ENCODE peak calls at places on chromosomes 1 and 21, in seven cellular contexts. R, J, P, O, V, U and G are unnamed samples.

GRCh38 chr21:41360072-41360821 is 1.6 kb upstream of the MX2 start:
- DNase-seq in U (peak; percentile 81), V (no peak), J (peak; percentile 51), O (peak; percentile 64), R (peak; percentile 79), P (no peak), G (peak; percentile 15)

GRCh38 chr1:171226757-171227370 is 21.4 kb upstream of the FMO1 start:
- DNase-seq in V (no peak), P (no peak), R (peak; percentile 55), U (no peak), J (peak; percentile 69), O (no peak), G (peak; percentile 90)

GRCh38 chr1:227789042-227789880 is 26.2 kb upstream of the PRSS38 start:
- DNase-seq in U (peak; percentile 43), P (no peak), R (no peak), V (no peak), J (no peak), O (peak; percentile 17), G (peak; percentile 20)

GRCh38 chr1:184792450-184792969 is 37.9 kb upstream of the EDEM3 start:
- DNase-seq in P (peak; percentile 83), R (peak; percentile 94), O (no peak), U (peak; percentile 81), J (peak; percentile 99), V (peak; percentile 29), G (peak; percentile 89)

GRCh38 chr1:36847761-36848160 is 186.6 kb downstream of the GRIK3 start:
- DNase-seq in J (no peak), P (no peak), U (no peak), V (no peak), O (no peak), R (no peak), G (no peak)

GRCh38 chr1:11461738-11462137 is 17.2 kb upstream of the DISP3 start:
- DNase-seq in V (no peak), U (no peak), O (no peak), P (no peak), R (no peak), J (no peak), G (no peak)

GRCh38 chr1:163055005-163055404 is 14.2 kb upstream of the RGS4 start:
- DNase-seq in J (no peak), R (no peak), P (no peak), V (no peak), O (no peak), U (no peak), G (peak; percentile 43)

GRCh38 chr1:14968251-14968812 is 185.2 kb upstream of the TMEM51 start:
- DNase-seq in U (no peak), O (peak; percentile 75), P (no peak), V (peak; percentile 81), R (no peak), J (peak; percentile 91), G (peak; percentile 78)

GRCh38 chr21:38234395-38235142 is 22.2 kb upstream of the KCNJ15 start:
- DNase-seq in R (peak; percentile 63), P (no peak), O (peak; percentile 71), J (no peak), V (no peak), U (no peak), G (no peak)

GRCh38 chr1:152752225-152752624 is 5.6 kb upstream of the KPRP start:
- DNase-seq in P (no peak), R (no peak), O (no peak), V (peak; percentile 21), U (no peak), J (peak; percentile 60), G (peak; percentile 1)

GRCh38 chr1:199751962-199752687 is 275.4 kb upstream of the NR5A2 start:
- DNase-seq in J (no peak), O (no peak), U (no peak), P (no peak), R (no peak), V (no peak), G (no peak)

GRCh38 chr1:156463874-156464273 is 36.7 kb downstream of the MEF2D start:
- DNase-seq in O (no peak), V (no peak), R (no peak), U (peak; percentile 40), P (no peak), J (no peak), G (peak; percentile 39)

GRCh38 chr1:82139751-82140468 is 339.2 kb downstream of the ADGRL2 start:
- DNase-seq in O (no peak), U (no peak), P (no peak), J (no peak), V (no peak), R (no peak), G (peak; percentile 7)

GRCh38 chr1:119276558-119276957 is 92.0 kb upstream of the HAO2 start:
- DNase-seq in R (no peak), V (no peak), P (no peak), O (no peak), U (no peak), J (no peak), G (peak; percentile 31)

GRCh38 chr1:147560756-147561472 is 19.6 kb downstream of the BCL9 start:
- DNase-seq in O (no peak), P (no peak), U (no peak), V (no peak), R (no peak), J (no peak), G (no peak)

GRCh38 chr1:206631085-206631509 is 4.2 kb upstream of the DYRK3 start:
- DNase-seq in J (peak; percentile 80), R (peak; percentile 55), O (no peak), U (peak; percentile 27), V (peak; percentile 51), P (no peak), G (peak; percentile 97)

GRCh38 chr1:92882817-92883216 is 51.0 kb downstream of the RPL5 start:
- DNase-seq in J (no peak), P (no peak), R (no peak), V (peak; percentile 48), U (no peak), O (no peak), G (no peak)

GRCh38 chr1:192066202-192066601 is 92.1 kb upstream of the RGS18 start:
- DNase-seq in U (no peak), J (no peak), O (no peak), V (no peak), P (no peak), R (no peak), G (no peak)

GRCh38 chr1:162056043-162056442 is 13.4 kb upstream of the NOS1AP start:
- DNase-seq in J (peak; percentile 56), V (no peak), R (peak; percentile 70), U (peak; percentile 58), P (peak; percentile 49), O (peak; percentile 65), G (peak; percentile 87)

GRCh38 chr21:27764056-27764455 is 797.2 kb upstream of the ADAMTS5 start:
- DNase-seq in V (no peak), R (no peak), U (no peak), P (no peak), J (no peak), O (no peak), G (no peak)

GRCh38 chr21:27756191-27756590 is 789.3 kb upstream of the ADAMTS5 start:
- DNase-seq in R (no peak), O (no peak), U (no peak), V (no peak), J (no peak), P (no peak), G (no peak)

GRCh38 chr21:27759820-27760219 is 792.9 kb upstream of the ADAMTS5 start:
- DNase-seq in O (no peak), P (no peak), J (no peak), U (no peak), V (no peak), R (no peak), G (no peak)

GRCh38 chr21:27761623-27762022 is 794.7 kb upstream of the ADAMTS5 start:
- DNase-seq in O (no peak), U (no peak), V (no peak), J (no peak), R (no peak), P (no peak), G (no peak)

GRCh38 chr21:27759091-27759659 is 792.3 kb upstream of the ADAMTS5 start:
- DNase-seq in J (no peak), P (peak; percentile 60), V (no peak), R (no peak), O (no peak), U (peak; percentile 68), G (no peak)
- TF ChIP-seq CTCF in J (no peak), P (peak; percentile 55), V (peak; percentile 38), R (no peak), O (no peak), U (no peak), G (peak; percentile 47)

DNA sequence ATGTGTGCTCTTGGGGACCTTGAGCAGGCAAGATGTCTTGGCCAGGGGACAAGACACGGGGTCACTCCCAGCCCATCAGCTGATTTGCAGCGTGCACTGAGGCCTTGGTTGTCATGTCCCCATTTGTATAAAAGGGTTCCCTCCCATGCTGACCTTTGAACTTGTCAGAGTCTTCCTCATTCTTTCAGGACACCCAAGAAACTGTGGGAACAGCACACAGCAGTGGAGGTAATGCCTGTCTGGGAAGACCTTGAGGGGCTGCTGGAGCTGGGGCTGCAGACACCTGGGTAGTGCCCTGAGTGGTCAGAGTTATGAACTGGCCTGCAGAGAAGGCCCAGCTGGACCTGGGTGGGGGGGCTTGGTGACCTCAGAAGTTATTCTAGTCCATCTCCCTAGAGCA is 46.4 kb downstream of the FAAH start:
- DNase-seq in O (no peak), V (no peak), P (no peak), R (no peak), J (no peak), U (no peak), G (no peak)
- H3K4me3 ChIP-seq in O (no peak overlapping the region), V (no peak overlapping the region), P (no peak overlapping the region), R (no peak overlapping the region), J (no peak overlapping the region), U (no peak overlapping the region), G (no peak overlapping the region)

GRCh38 chr1:229295745-229296144 is 24.8 kb downstream of the RAB4A start:
- DNase-seq in P (no peak), U (peak; percentile 72), R (peak; percentile 66), V (no peak), J (no peak), O (no peak), G (no peak)
- TF ChIP-seq CTCF in P (no peak), U (peak; percentile 15), R (no peak), V (no peak), J (no peak), O (no peak), G (no peak)

GRCh38 chr1:25890249-25891034 is 14.9 kb upstream of the PAQR7 start:
- DNase-seq in O (peak; percentile 77), V (no peak), P (peak; percentile 41), J (peak; percentile 89), R (peak; percentile 82), U (peak; percentile 61), G (peak; percentile 58)

GRCh38 chr1:25889470-25889869 is 14.0 kb upstream of the PAQR7 start:
- DNase-seq in U (no peak), O (no peak), R (no peak), P (no peak), V (no peak), J (no peak), G (peak; percentile 61)

GRCh38 chr1:25893072-25893604 is 13.1 kb downstream of the STMN1 start:
- DNase-seq in J (peak; percentile 15), V (no peak), U (no peak), R (no peak), O (no peak), P (no peak), G (peak; percentile 40)

GRCh38 chr1:25888426-25888987 is 13.0 kb upstream of the PAQR7 start:
- DNase-seq in V (no peak), R (no peak), J (peak; percentile 20), P (no peak), U (no peak), O (no peak), G (no peak)

DNA sequence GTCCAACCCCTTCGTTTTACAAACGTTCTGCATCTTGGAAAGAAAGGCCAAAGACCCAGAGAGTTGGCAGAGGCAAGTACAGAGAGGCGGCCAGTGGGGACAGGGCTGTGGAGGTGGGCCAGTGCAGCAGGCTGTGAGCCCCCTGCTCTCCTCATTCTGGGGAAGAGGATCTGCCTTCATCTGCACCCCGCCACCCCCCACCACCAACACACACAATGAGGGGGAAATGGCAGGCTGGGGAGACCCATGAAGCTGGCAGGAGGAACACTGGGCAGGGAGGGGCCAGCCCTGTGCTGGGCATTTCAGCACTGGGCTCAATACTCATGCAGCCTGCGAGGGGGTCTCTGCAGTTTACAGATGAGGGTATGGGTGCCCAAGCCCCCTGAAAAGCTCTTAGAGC is 14.6 kb downstream of the STMN1 start:
- DNase-seq in P (no peak), R (no peak), U (no peak), J (no peak), V (no peak), O (no peak), G (no peak)
- H3K4me3 ChIP-seq in P (no peak overlapping the region), R (no peak overlapping the region), U (no peak overlapping the region), J (no peak overlapping the region), V (no peak overlapping the region), O (no peak overlapping the region), G (no peak overlapping the region)